ENCODE peak calls at places on chromosomes 1 and 21, in eight cellular contexts. I, F, D, G, E, W, N and R are unnamed samples. For H3K27me3, the result is how much of the 10 kb centered on the place peaks cover.

GRCh38 chr1:65393345-65393744 is 27.1 kb upstream of the LEPR start:
- DNase-seq in N (no peak), I (no peak), G (no peak), F (no peak), E (no peak), W (no peak), D (no peak), R (no peak)

GRCh38 chr1:50357186-50357585 is 66.1 kb downstream of the DMRTA2 start:
- DNase-seq in D (no peak), W (no peak), F (no peak), N (no peak), E (no peak), I (no peak), G (no peak), R (no peak)

GRCh38 chr1:5811419-5811818 is 180.8 kb downstream of the NPHP4 start:
- DNase-seq in W (no peak), F (no peak), G (no peak), D (no peak), I (no peak), N (no peak), E (no peak), R (no peak)

GRCh38 chr21:41973861-41974751 is 20.3 kb upstream of the C2CD2 start:
- DNase-seq in I (no peak), D (no peak), N (peak), G (no peak), F (no peak), W (peak), E (peak), R (peak)

GRCh38 chr1:221845650-221846371 is 103.9 kb upstream of the DUSP10 start:
- DNase-seq in G (peak), N (peak), I (peak), D (peak), W (no peak), F (no peak), E (peak), R (peak)

GRCh38 chr21:17501107-17502006 is 11.5 kb upstream of the CXADR start:
- DNase-seq in G (no peak), F (no peak), W (no peak), I (peak), E (no peak), D (no peak), N (no peak), R (no peak)

GRCh38 chr1:216034506-216034905 is 388.7 kb downstream of the USH2A start:
- DNase-seq in N (no peak), E (no peak), G (no peak), I (peak), W (no peak), F (peak), D (peak), R (no peak)

GRCh38 chr1:197521118-197521739 is 253.2 kb downstream of the CRB1 start:
- DNase-seq in N (no peak), E (no peak), G (no peak), F (peak), D (peak), I (peak), W (no peak), R (no peak)

GRCh38 chr1:209213989-209214388 is 369.5 kb upstream of the CAMK1G start:
- DNase-seq in D (no peak), F (no peak), W (no peak), E (no peak), I (no peak), N (no peak), G (no peak), R (no peak)

GRCh38 chr1:21659924-21660326 is 9.2 kb downstream of the RAP1GAP start:
- DNase-seq in I (no peak), D (no peak), E (no peak), N (no peak), G (no peak), F (no peak), W (no peak), R (no peak)

GRCh38 chr1:108644984-108645383 is 15.9 kb downstream of the HENMT1 start:
- DNase-seq in D (no peak), N (no peak), G (no peak), E (no peak), I (no peak), F (no peak), W (no peak), R (peak)

GRCh38 chr1:230828421-230828820 is 39.9 kb downstream of the C1orf198 start:
- DNase-seq in I (no peak), F (no peak), D (no peak), W (no peak), E (no peak), G (no peak), N (no peak), R (no peak)

GRCh38 chr1:165914136-165914798 is 86.9 kb downstream of the UCK2 start:
- DNase-seq in F (peak), N (peak), E (no peak), D (peak), G (no peak), W (no peak), I (peak), R (peak)

GRCh38 chr1:4054957-4055676 is 155.0 kb upstream of the C1orf174 start:
- DNase-seq in E (no peak), I (no peak), F (no peak), W (no peak), N (no peak), D (no peak), G (no peak), R (no peak)

GRCh38 chr21:46621457-46622182 is 13.9 kb upstream of the PRMT2 start:
- DNase-seq in D (no peak), N (peak), W (no peak), F (no peak), E (no peak), I (no peak), G (no peak), R (no peak)

GRCh38 chr1:147539122-147539575 is 2.2 kb upstream of the BCL9 start:
- DNase-seq in F (peak), I (peak), W (no peak), N (no peak), D (no peak), E (peak), G (no peak), R (no peak)

GRCh38 chr1:230426246-230427101 is at the start of gene PGBD5:
- DNase-seq in N (peak), G (peak), I (peak), D (peak), F (peak), E (peak), W (peak), R (peak)

GRCh38 chr1:42144336-42145189 is 8.6 kb upstream of the GUCA2B start:
- DNase-seq in G (no peak), N (no peak), W (no peak), F (no peak), I (no peak), D (no peak), E (no peak), R (peak)

GRCh38 chr21:42376338-42376982 is 10.1 kb upstream of the TFF1 start:
- DNase-seq in D (no peak), I (no peak), G (no peak), F (no peak), N (peak), W (no peak), E (no peak), R (peak)

GRCh38 chr1:115317101-115318012 is 20.7 kb downstream of the NGF start:
- DNase-seq in D (no peak), W (no peak), G (no peak), I (peak), N (no peak), E (no peak), F (no peak), R (peak)

GRCh38 chr1:226112626-226113025 is 50.1 kb downstream of the H3-3A start:
- DNase-seq in I (no peak), E (no peak), N (no peak), G (no peak), F (no peak), W (no peak), D (no peak), R (no peak)

GRCh38 chr21:36589352-36589971 is 109.5 kb upstream of the SIM2 start:
- DNase-seq in F (no peak), N (peak), E (peak), I (peak), D (peak), W (no peak), G (peak), R (peak)

GRCh38 chr1:99548924-99549605 is 96.8 kb upstream of the PALMD start:
- DNase-seq in W (peak), E (peak), D (no peak), G (no peak), N (no peak), I (peak), F (peak), R (peak)

GRCh38 chr1:28775121-28775942 is 36.6 kb upstream of the OPRD1 start:
- DNase-seq in E (peak), I (peak), D (no peak), N (peak), F (no peak), G (peak), W (peak), R (peak)

GRCh38 chr1:176206006-176206960 is 803 bp downstream of the COP1 start:
- DNase-seq in E (peak), G (peak), F (peak), N (peak), I (peak), W (no peak), D (peak), R (peak)

GRCh38 chr1:33094971-33095604 is 14.1 kb downstream of the AZIN2 start:
- DNase-seq in W (no peak), D (peak), F (peak), E (no peak), G (no peak), N (peak), I (peak), R (peak)

GRCh38 chr1:153587314-153587713 is 21.7 kb upstream of the S100A2 start:
- DNase-seq in W (no peak), F (no peak), G (no peak), N (no peak), D (no peak), E (no peak), I (no peak), R (no peak)

GRCh38 chr1:1609822-1610485 is 5.3 kb upstream of the MIB2 start:
- DNase-seq in F (no peak), D (no peak), E (no peak), I (no peak), W (no peak), G (no peak), N (no peak), R (no peak)

DNA sequence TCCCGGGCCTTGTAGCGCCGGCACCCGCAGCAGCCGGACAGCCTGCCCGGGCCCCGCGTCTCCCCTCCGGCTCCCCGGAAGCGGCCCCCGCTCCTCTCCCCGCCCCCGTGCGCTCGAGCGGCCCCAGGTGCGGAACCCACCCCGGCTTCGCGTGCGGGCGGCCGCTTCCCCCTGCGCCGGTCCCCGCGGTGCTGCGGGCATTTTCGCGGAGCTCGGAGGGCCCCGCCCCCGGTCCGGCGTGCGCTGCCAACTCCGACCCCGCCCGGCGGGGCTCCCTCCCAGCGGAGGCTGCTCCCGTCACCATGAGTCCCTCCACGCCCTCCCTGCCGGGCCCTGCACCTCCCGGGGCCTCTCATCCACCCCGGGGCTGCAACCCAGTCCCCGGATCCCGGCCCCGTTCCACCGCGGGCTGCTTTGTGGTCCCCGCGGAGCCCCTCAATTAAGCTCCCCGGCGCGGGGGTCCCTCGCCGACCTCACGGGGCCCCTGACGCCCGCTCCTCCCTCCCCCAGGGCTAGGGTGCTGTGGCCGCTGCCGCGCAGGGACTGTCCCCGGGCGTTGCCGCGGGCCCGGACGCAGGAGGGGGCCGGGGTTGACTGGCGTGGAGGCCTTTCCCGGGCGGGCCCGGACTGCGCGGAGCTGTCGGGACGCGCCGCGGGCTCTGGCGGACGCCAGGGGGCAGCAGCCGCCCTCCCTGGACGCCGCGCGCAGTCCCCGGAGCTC is 159.4 kb downstream of the RUNX1 start:
- DNase-seq in I (peak), E (peak), D (no peak), W (peak), F (peak), G (peak), N (peak), R (peak)
- H3K27me3 ChIP-seq in I (under half), E (half or more), D (half or more), W (half or more), F (half or more), G (under half), N (under half), R (half or more)

GRCh38 chr1:160078392-160079195 is 2.7 kb upstream of the KCNJ9 start:
- DNase-seq in E (no peak), G (peak), D (no peak), F (peak), W (no peak), I (peak), N (no peak), R (peak)

GRCh38 chr1:160079448-160079847 is 1.9 kb upstream of the KCNJ9 start:
- DNase-seq in I (no peak), G (no peak), W (no peak), D (no peak), N (no peak), E (no peak), F (no peak), R (no peak)

GRCh38 chr1:160077496-160077895 is 3.8 kb upstream of the KCNJ9 start:
- DNase-seq in E (no peak), D (no peak), W (no peak), N (no peak), G (no peak), I (no peak), F (no peak), R (no peak)

GRCh38 chr1:160074865-160075264 is 4.9 kb upstream of the KCNJ10 start:
- DNase-seq in W (no peak), G (no peak), N (no peak), I (no peak), D (no peak), F (no peak), E (no peak), R (no peak)

GRCh38 chr1:160076295-160076694 is 5.0 kb upstream of the KCNJ9 start:
- DNase-seq in G (no peak), F (no peak), D (no peak), W (no peak), I (no peak), E (no peak), N (no peak), R (no peak)
- H3K27me3 ChIP-seq in G (under half), F (half or more), D (under half), W (half or more), I (half or more), E (under half), N (under half), R (half or more)

GRCh38 chr1:83860506-83861221 is 138.3 kb downstream of the TTLL7 start:
- DNase-seq in D (peak), E (peak), G (peak), N (peak), I (peak), W (peak), F (peak), R (peak)

GRCh38 chr1:83857108-83857507 is 141.8 kb downstream of the TTLL7 start:
- DNase-seq in G (no peak), F (peak), D (no peak), E (no peak), W (no peak), N (no peak), I (peak), R (no peak)

GRCh38 chr1:83857705-83858104 is 141.2 kb downstream of the TTLL7 start:
- DNase-seq in F (no peak), G (no peak), D (no peak), W (no peak), I (no peak), N (no peak), E (no peak), R (no peak)

GRCh38 chr1:83854456-83854855 is 144.5 kb downstream of the TTLL7 start:
- DNase-seq in D (no peak), G (no peak), N (no peak), W (no peak), E (no peak), F (no peak), I (no peak), R (no peak)

GRCh38 chr1:83856381-83856780 is 142.6 kb downstream of the TTLL7 start:
- DNase-seq in N (no peak), I (no peak), F (no peak), D (no peak), G (no peak), W (no peak), E (no peak), R (no peak)
- H3K27me3 ChIP-seq in N (under half), I (under half), F (under half), D (under half), G (under half), W (under half), E (under half), R (under half)

GRCh38 chr1:44505210-44505993 is 100.3 kb downstream of the RNF220 start:
- DNase-seq in F (no peak), W (peak), N (no peak), D (no peak), G (peak), E (no peak), I (no peak), R (peak)
- H3K27me3 ChIP-seq in F (under half), W (under half), N (under half), D (half or more), G (under half), E (under half), I (under half), R (under half)

GRCh38 chr1:18011703-18012102 is 95.9 kb upstream of the IGSF21 start:
- DNase-seq in F (no peak), D (no peak), G (no peak), N (no peak), E (no peak), I (no peak), W (no peak), R (no peak)
- H3K27me3 ChIP-seq in F (under half), D (under half), G (under half), N (half or more), E (half or more), I (under half), W (half or more), R (under half)

GRCh38 chr1:2633936-2634491 is 1.2 kb upstream of the MMEL1 start:
- DNase-seq in D (no peak), I (no peak), G (no peak), F (no peak), N (no peak), E (no peak), W (no peak), R (no peak)
- H3K27me3 ChIP-seq in D (under half), I (under half), G (under half), F (under half), N (under half), E (under half), W (half or more), R (under half)